ENCODE peak calls at places on chromosome 16, in four cellular contexts. One of them, this sample, is unnamed.

GRCh38 chr16:87499189-87499486 is 6.3 kb upstream of the ZCCHC14 start:
- DNase-seq in K562: no peak
- DNase-seq in endothelial cell of umbilical vein: no peak
- DNase-seq in IMR-90: peak; percentile 82
- DNase-seq in this sample: peak; percentile 66

GRCh38 chr16:4505356-4506153 is 29.4 kb downstream of the HMOX2 start:
- DNase-seq in K562: no peak
- DNase-seq in endothelial cell of umbilical vein: no peak
- DNase-seq in IMR-90: no peak
- DNase-seq in this sample: no peak

GRCh38 chr16:86308514-86308913 is 201.8 kb upstream of the FOXF1 start:
- DNase-seq in K562: no peak
- DNase-seq in endothelial cell of umbilical vein: no peak
- DNase-seq in IMR-90: no peak
- DNase-seq in this sample: no peak

GRCh38 chr16:1333149-1333812 is at the start of gene BAIAP3:
- DNase-seq in K562: peak; percentile 74
- DNase-seq in endothelial cell of umbilical vein: no peak
- DNase-seq in IMR-90: no peak
- DNase-seq in this sample: no peak

GRCh38 chr16:53213542-53213941 is 158.8 kb downstream of the CHD9 start:
- DNase-seq in K562: no peak
- DNase-seq in endothelial cell of umbilical vein: no peak
- DNase-seq in IMR-90: no peak
- DNase-seq in this sample: no peak

GRCh38 chr16:85048921-85049562 is 21.4 kb downstream of the KIAA0513 start:
- DNase-seq in K562: peak; percentile 68
- DNase-seq in endothelial cell of umbilical vein: no peak
- DNase-seq in IMR-90: no peak
- DNase-seq in this sample: no peak

GRCh38 chr16:8565498-8565897 is 24.8 kb downstream of the TMEM114 start:
- DNase-seq in K562: no peak
- DNase-seq in endothelial cell of umbilical vein: no peak
- DNase-seq in IMR-90: no peak
- DNase-seq in this sample: no peak

GRCh38 chr16:84986102-84986501 is 25.2 kb downstream of the ZDHHC7 start:
- DNase-seq in K562: no peak
- DNase-seq in endothelial cell of umbilical vein: no peak
- DNase-seq in IMR-90: no peak
- DNase-seq in this sample: no peak

GRCh38 chr16:84281077-84281476 is 13.6 kb upstream of the WFDC1 start:
- DNase-seq in K562: peak; percentile 62
- DNase-seq in endothelial cell of umbilical vein: no peak
- DNase-seq in IMR-90: peak; percentile 9
- DNase-seq in this sample: no peak

GRCh38 chr16:8905795-8906591 is 23.8 kb downstream of the LITAFD start:
- DNase-seq in K562: no peak
- DNase-seq in endothelial cell of umbilical vein: no peak
- DNase-seq in IMR-90: no peak
- DNase-seq in this sample: no peak

GRCh38 chr16:8867483-8868271 is 1.1 kb downstream of the CARHSP1 start:
- DNase-seq in K562: peak; percentile 55
- DNase-seq in endothelial cell of umbilical vein: peak; percentile 45
- DNase-seq in IMR-90: no peak
- DNase-seq in this sample: no peak

GRCh38 chr16:70713342-70713741 is 27.5 kb upstream of the MTSS2 start:
- DNase-seq in K562: no peak
- DNase-seq in endothelial cell of umbilical vein: no peak
- DNase-seq in IMR-90: no peak
- DNase-seq in this sample: no peak

GRCh38 chr16:57829969-57830360 is 27.7 kb upstream of the KIFC3 start:
- DNase-seq in K562: no peak
- DNase-seq in endothelial cell of umbilical vein: no peak
- DNase-seq in IMR-90: no peak
- DNase-seq in this sample: no peak

GRCh38 chr16:35365675-35366074 is 1906.3 kb downstream of the TP53TG3F start:
- DNase-seq in K562: no peak
- DNase-seq in endothelial cell of umbilical vein: no peak
- DNase-seq in IMR-90: no peak
- DNase-seq in this sample: peak; percentile 77

GRCh38 chr16:7420843-7421242 is 88.2 kb downstream of the RBFOX1 start:
- DNase-seq in K562: no peak
- DNase-seq in endothelial cell of umbilical vein: no peak
- DNase-seq in IMR-90: no peak
- DNase-seq in this sample: no peak

GRCh38 chr16:56347670-56348069 is 77.7 kb downstream of the AMFR start:
- DNase-seq in K562: no peak
- DNase-seq in endothelial cell of umbilical vein: no peak
- DNase-seq in IMR-90: no peak
- DNase-seq in this sample: no peak

GRCh38 chr16:51509336-51509735 is 358.3 kb upstream of the SALL1 start:
- DNase-seq in K562: no peak
- DNase-seq in endothelial cell of umbilical vein: no peak
- DNase-seq in IMR-90: no peak
- DNase-seq in this sample: no peak

GRCh38 chr16:24396350-24397271 is 140.5 kb downstream of the CACNG3 start:
- DNase-seq in K562: no peak
- DNase-seq in endothelial cell of umbilical vein: no peak
- DNase-seq in IMR-90: no peak
- DNase-seq in this sample: no peak

GRCh38 chr16:75318737-75319136 is 67.3 kb upstream of the BCAR1 start:
- DNase-seq in K562: no peak
- DNase-seq in endothelial cell of umbilical vein: no peak
- DNase-seq in IMR-90: no peak
- DNase-seq in this sample: no peak

GRCh38 chr16:75312875-75313274 is 61.5 kb upstream of the BCAR1 start:
- DNase-seq in K562: no peak
- DNase-seq in endothelial cell of umbilical vein: no peak
- DNase-seq in IMR-90: no peak
- DNase-seq in this sample: no peak

GRCh38 chr16:75319513-75320401 is 68.3 kb upstream of the BCAR1 start:
- DNase-seq in K562: no peak
- DNase-seq in endothelial cell of umbilical vein: peak; percentile 52
- DNase-seq in IMR-90: peak; percentile 92
- DNase-seq in this sample: no peak

GRCh38 chr16:75317101-75317522 is 65.7 kb upstream of the BCAR1 start:
- DNase-seq in K562: peak; percentile 58
- DNase-seq in endothelial cell of umbilical vein: peak; percentile 29
- DNase-seq in IMR-90: no peak
- DNase-seq in this sample: no peak

DNA sequence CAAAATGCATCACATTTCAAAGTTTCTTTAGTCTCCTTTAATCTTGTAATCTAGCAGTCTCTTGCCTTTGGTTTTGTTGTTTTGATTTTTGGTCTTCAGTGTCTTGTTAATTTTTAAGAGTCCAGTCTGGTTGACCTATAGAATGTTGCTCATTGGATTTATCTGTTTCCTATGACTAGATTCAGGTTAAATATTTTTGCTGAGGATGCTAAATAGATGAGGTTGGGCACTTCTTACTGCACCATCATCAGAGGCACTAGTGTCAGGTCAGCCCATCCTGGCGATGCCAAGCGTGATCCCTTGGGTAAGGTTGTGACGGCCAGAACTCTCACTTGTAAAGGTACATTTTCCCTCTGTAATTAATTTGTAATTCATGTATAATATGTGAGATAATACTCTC is 64.5 kb upstream of the BCAR1 start:
- DNase-seq in K562: no peak
- DNase-seq in endothelial cell of umbilical vein: no peak
- DNase-seq in IMR-90: no peak
- DNase-seq in this sample: no peak
- H3K9me1 ChIP-seq in K562: no peaks in the 10 kb centered on the region
- H3K9me1 ChIP-seq in endothelial cell of umbilical vein: no peaks in the 10 kb centered on the region
- H3K9me1 ChIP-seq in IMR-90: peaks cover 7% of the 10 kb centered on the region
- H3K9me1 ChIP-seq in this sample: no peaks in the 10 kb centered on the region

GRCh38 chr16:81669473-81670350 is 109.4 kb upstream of the PLCG2 start:
- DNase-seq in K562: no peak
- DNase-seq in endothelial cell of umbilical vein: no peak
- DNase-seq in IMR-90: no peak
- DNase-seq in this sample: no peak
- H3K4me1 ChIP-seq in K562: no peaks in the 10 kb centered on the region
- H3K4me1 ChIP-seq in endothelial cell of umbilical vein: no peaks in the 10 kb centered on the region
- H3K4me1 ChIP-seq in IMR-90: no peaks in the 10 kb centered on the region
- H3K4me1 ChIP-seq in this sample: no peaks in the 10 kb centered on the region

DNA sequence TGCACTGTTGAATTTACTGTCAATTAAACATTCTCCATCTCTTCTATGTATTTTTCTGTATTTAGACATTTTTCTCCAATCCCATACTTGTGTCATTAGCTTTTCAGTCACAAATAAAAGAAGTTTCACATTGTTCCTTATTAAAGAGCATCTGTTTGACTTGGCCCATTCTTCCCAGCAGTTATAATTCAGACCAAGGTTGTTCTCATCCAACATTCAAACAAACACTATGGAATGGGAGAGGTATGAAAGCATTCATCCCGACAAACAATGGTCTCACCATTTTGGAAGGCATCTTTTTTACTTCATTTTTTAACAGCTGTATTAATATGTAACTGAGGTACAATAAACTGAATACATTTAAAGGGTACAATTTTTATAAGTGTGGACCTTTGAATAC is 208.8 kb upstream of the MAF start:
- DNase-seq in K562: no peak
- DNase-seq in endothelial cell of umbilical vein: no peak
- DNase-seq in IMR-90: no peak
- DNase-seq in this sample: no peak
- H3K9me1 ChIP-seq in K562: no peaks in the 10 kb centered on the region
- H3K9me1 ChIP-seq in endothelial cell of umbilical vein: no peaks in the 10 kb centered on the region
- H3K9me1 ChIP-seq in IMR-90: no peaks in the 10 kb centered on the region
- H3K9me1 ChIP-seq in this sample: no peaks in the 10 kb centered on the region

GRCh38 chr16:3459401-3460090 is 16.1 kb downstream of the NAA60 start:
- DNase-seq in K562: peak; percentile 72
- DNase-seq in endothelial cell of umbilical vein: no peak
- DNase-seq in IMR-90: peak; percentile 29
- DNase-seq in this sample: no peak

GRCh38 chr16:3460121-3460520 is 16.6 kb downstream of the NAA60 start:
- DNase-seq in K562: no peak
- DNase-seq in endothelial cell of umbilical vein: no peak
- DNase-seq in IMR-90: no peak
- DNase-seq in this sample: no peak

GRCh38 chr16:3457434-3458252 is 14.2 kb downstream of the NAA60 start:
- DNase-seq in K562: peak; percentile 91
- DNase-seq in endothelial cell of umbilical vein: peak; percentile 88
- DNase-seq in IMR-90: peak; percentile 87
- DNase-seq in this sample: no peak

GRCh38 chr16:3458278-3458851 is 14.9 kb downstream of the NAA60 start:
- DNase-seq in K562: peak; percentile 53
- DNase-seq in endothelial cell of umbilical vein: peak; percentile 37
- DNase-seq in IMR-90: peak; percentile 49
- DNase-seq in this sample: no peak

GRCh38 chr16:3458852-3459361 is 15.4 kb downstream of the NAA60 start:
- DNase-seq in K562: no peak
- DNase-seq in endothelial cell of umbilical vein: peak; percentile 41
- DNase-seq in IMR-90: peak; percentile 15
- DNase-seq in this sample: no peak
- H3K4me1 ChIP-seq in K562: peaks cover 28% of the 10 kb centered on the region
- H3K4me1 ChIP-seq in endothelial cell of umbilical vein: peaks cover 27% of the 10 kb centered on the region
- H3K4me1 ChIP-seq in IMR-90: peaks cover 9% of the 10 kb centered on the region
- H3K4me1 ChIP-seq in this sample: peaks cover 16% of the 10 kb centered on the region

DNA sequence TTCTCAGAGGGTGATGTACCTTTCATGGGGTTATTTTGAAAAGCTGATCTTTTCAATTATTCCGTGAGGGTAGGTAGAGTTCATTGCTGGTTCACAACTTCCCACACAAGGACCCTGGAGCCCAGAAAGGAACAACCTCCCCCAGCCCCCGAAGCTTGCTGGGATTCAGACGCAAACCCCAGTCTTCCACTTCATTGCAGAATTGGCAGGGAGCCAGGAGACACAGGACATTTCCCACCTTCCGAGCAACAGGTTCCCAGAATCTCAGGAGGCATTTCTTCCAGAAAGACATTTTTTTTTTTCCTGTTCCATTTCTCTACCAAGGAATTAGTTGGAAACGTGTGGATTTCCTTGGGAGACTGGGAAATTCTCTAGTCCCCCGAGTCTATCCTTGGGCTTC is 106.1 kb downstream of the GP2 start:
- DNase-seq in K562: no peak
- DNase-seq in endothelial cell of umbilical vein: no peak
- DNase-seq in IMR-90: no peak
- DNase-seq in this sample: no peak
- H3K9me1 ChIP-seq in K562: no peaks in the 10 kb centered on the region
- H3K9me1 ChIP-seq in endothelial cell of umbilical vein: no peaks in the 10 kb centered on the region
- H3K9me1 ChIP-seq in IMR-90: no peaks in the 10 kb centered on the region
- H3K9me1 ChIP-seq in this sample: no peaks in the 10 kb centered on the region

GRCh38 chr16:50207652-50208051 is 54.5 kb downstream of the TENT4B start:
- DNase-seq in K562: no peak
- DNase-seq in endothelial cell of umbilical vein: peak; percentile 62
- DNase-seq in IMR-90: peak; percentile 72
- DNase-seq in this sample: no peak
- H3K4me1 ChIP-seq in K562: peaks cover 6% of the 10 kb centered on the region
- H3K4me1 ChIP-seq in endothelial cell of umbilical vein: peaks cover 32% of the 10 kb centered on the region
- H3K4me1 ChIP-seq in IMR-90: peaks cover 29% of the 10 kb centered on the region
- H3K4me1 ChIP-seq in this sample: peaks cover 57% of the 10 kb centered on the region

DNA sequence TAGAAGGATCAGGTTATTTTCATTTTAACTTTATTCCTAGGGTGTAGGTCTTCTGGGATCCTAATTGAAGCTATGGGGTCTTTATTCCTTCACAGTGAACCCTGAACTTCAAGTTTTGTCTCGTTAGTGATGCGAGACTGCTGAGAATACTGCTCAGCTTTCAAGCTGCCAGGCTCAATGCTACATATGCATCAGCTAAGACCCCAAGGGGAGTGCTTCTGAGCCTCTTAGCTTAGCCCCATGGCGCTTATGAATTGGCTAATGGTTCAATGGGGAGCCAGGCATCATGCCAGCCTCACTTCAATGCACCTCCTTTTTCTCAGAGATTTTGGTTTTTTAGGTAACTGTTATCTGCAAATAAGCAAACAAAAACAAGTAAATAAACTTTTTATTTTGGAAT is 94.1 kb upstream of the SIAH1 start:
- DNase-seq in K562: no peak
- DNase-seq in endothelial cell of umbilical vein: no peak
- DNase-seq in IMR-90: no peak
- DNase-seq in this sample: no peak
- H3K9me1 ChIP-seq in K562: no peaks in the 10 kb centered on the region
- H3K9me1 ChIP-seq in endothelial cell of umbilical vein: no peaks in the 10 kb centered on the region
- H3K9me1 ChIP-seq in IMR-90: no peaks in the 10 kb centered on the region
- H3K9me1 ChIP-seq in this sample: no peaks in the 10 kb centered on the region

GRCh38 chr16:12011565-12011964 is 35.0 kb downstream of the SNX29 start:
- DNase-seq in K562: peak; percentile 37
- DNase-seq in endothelial cell of umbilical vein: no peak
- DNase-seq in IMR-90: no peak
- DNase-seq in this sample: no peak
- H3K4me1 ChIP-seq in K562: peaks cover 8% of the 10 kb centered on the region
- H3K4me1 ChIP-seq in endothelial cell of umbilical vein: no peaks in the 10 kb centered on the region
- H3K4me1 ChIP-seq in IMR-90: peaks cover 4% of the 10 kb centered on the region
- H3K4me1 ChIP-seq in this sample: peaks cover 4% of the 10 kb centered on the region